ENCODE peak calls at places on chromosome 14, in nine cellular contexts. K, A, H, X, Z, M, Q, C and G are unnamed samples. For H3K4me1 and H3K36me3, the result is how much of the 10 kb centered on the place peaks cover.

GRCh38 chr14:81246561-81247270 is 26.0 kb upstream of the GTF2A1 start:
- DNase-seq in K (no peak), A (no peak), H (peak), X (no peak), Z (no peak), M (no peak), Q (no peak), C (no peak), G (no peak)

GRCh38 chr14:82075566-82075965 is 541.9 kb upstream of the SEL1L start:
- DNase-seq in K (peak), A (no peak), H (no peak), X (peak), Z (no peak), M (peak), Q (peak), C (peak), G (no peak)

GRCh38 chr14:73802431-73803188 is 49.0 kb upstream of the PTGR2 start:
- DNase-seq in K (no peak), A (no peak), H (peak), X (no peak), Z (no peak), M (no peak), Q (peak), C (no peak), G (no peak)

GRCh38 chr14:54627718-54628345 is 60.9 kb downstream of the SAMD4A start:
- DNase-seq in K (peak), A (peak), H (no peak), X (no peak), Z (peak), M (peak), Q (peak), C (peak), G (peak)

GRCh38 chr14:22883191-22883976 is at the start of gene REM2:
- DNase-seq in K (no peak), A (peak), H (no peak), X (no peak), Z (no peak), M (no peak), Q (peak), C (no peak), G (no peak)

GRCh38 chr14:76599556-76599955 is 161.7 kb upstream of the VASH1 start:
- DNase-seq in K (no peak), A (no peak), H (no peak), X (no peak), Z (no peak), M (no peak), Q (no peak), C (no peak), G (no peak)

GRCh38 chr14:55780156-55780946 is 200.3 kb downstream of the KTN1 start:
- DNase-seq in K (peak), A (no peak), H (peak), X (peak), Z (peak), M (peak), Q (peak), C (no peak), G (no peak)

GRCh38 chr14:46063872-46064271 is 587.7 kb downstream of the RPL10L start:
- DNase-seq in K (no peak), A (peak), H (no peak), X (no peak), Z (no peak), M (no peak), Q (peak), C (peak), G (no peak)

GRCh38 chr14:87869619-87870583 is 123.1 kb downstream of the GALC start:
- DNase-seq in K (no peak), A (no peak), H (peak), X (no peak), Z (no peak), M (no peak), Q (peak), C (peak), G (no peak)

GRCh38 chr14:33432407-33433023 is 493.8 kb downstream of the NPAS3 start:
- DNase-seq in K (no peak), A (no peak), H (peak), X (peak), Z (no peak), M (no peak), Q (peak), C (peak), G (no peak)

GRCh38 chr14:100972134-100972905 is 68.8 kb upstream of the RTL1 start:
- DNase-seq in K (no peak), A (no peak), H (peak), X (no peak), Z (no peak), M (no peak), Q (no peak), C (no peak), G (no peak)

GRCh38 chr14:102982852-102983470 is 60.5 kb downstream of the AMN start:
- DNase-seq in K (no peak), A (no peak), H (no peak), X (no peak), Z (no peak), M (no peak), Q (no peak), C (no peak), G (no peak)

GRCh38 chr14:60331201-60332045 is 82.4 kb downstream of the PPM1A start:
- DNase-seq in K (peak), A (peak), H (no peak), X (peak), Z (peak), M (peak), Q (peak), C (peak), G (no peak)

GRCh38 chr14:51884086-51884927 is 23.9 kb downstream of the GNG2 start:
- DNase-seq in K (no peak), A (peak), H (no peak), X (no peak), Z (no peak), M (no peak), Q (no peak), C (peak), G (no peak)

GRCh38 chr14:100537701-100538565 is 49.3 kb downstream of the BEGAIN start:
- DNase-seq in K (peak), A (peak), H (no peak), X (peak), Z (peak), M (peak), Q (no peak), C (no peak), G (no peak)

GRCh38 chr14:31268216-31268615 is 60.6 kb upstream of the HECTD1 start:
- DNase-seq in K (no peak), A (no peak), H (no peak), X (no peak), Z (no peak), M (no peak), Q (no peak), C (no peak), G (no peak)

GRCh38 chr14:104423715-104424405 is 155.7 kb upstream of the C14orf180 start:
- DNase-seq in K (no peak), A (peak), H (no peak), X (peak), Z (no peak), M (no peak), Q (no peak), C (no peak), G (peak)

GRCh38 chr14:104426771-104427125 is 152.8 kb upstream of the C14orf180 start:
- DNase-seq in K (no peak), A (peak), H (no peak), X (no peak), Z (no peak), M (no peak), Q (no peak), C (no peak), G (no peak)

GRCh38 chr14:104424406-104425072 is 155.0 kb upstream of the C14orf180 start:
- DNase-seq in K (no peak), A (peak), H (no peak), X (peak), Z (peak), M (no peak), Q (peak), C (peak), G (no peak)

GRCh38 chr14:104425763-104426691 is 153.5 kb upstream of the C14orf180 start:
- DNase-seq in K (no peak), A (no peak), H (no peak), X (no peak), Z (no peak), M (no peak), Q (no peak), C (no peak), G (no peak)

GRCh38 chr14:104425171-104425681 is 154.3 kb upstream of the C14orf180 start:
- DNase-seq in K (no peak), A (peak), H (no peak), X (no peak), Z (no peak), M (no peak), Q (no peak), C (no peak), G (no peak)
- H3K4me1 ChIP-seq in K (under half), A (under half), H (under half), X (under half), Z (under half), M (under half), Q (under half), C (under half), G (under half)

GRCh38 chr14:90572461-90573150 is 175.8 kb downstream of the CALM1 start:
- DNase-seq in K (no peak), A (no peak), H (no peak), X (no peak), Z (no peak), M (no peak), Q (no peak), C (no peak), G (no peak)
- H3K36me3 ChIP-seq in K (under half), A (under half), H (under half), X (under half), Z (under half), M (under half), Q (under half), C (under half), G (under half)

GRCh38 chr14:68715032-68715924 is 77.6 kb downstream of the ZFP36L1 start:
- DNase-seq in K (no peak), A (no peak), H (peak), X (no peak), Z (no peak), M (no peak), Q (no peak), C (no peak), G (peak)
- TF ChIP-seq CTCF in K (no peak), A (peak), H (no peak), X (no peak), Z (no peak), M (no peak), Q (no peak), C (peak), G (no peak)

GRCh38 chr14:89428163-89428523 is 11.1 kb upstream of the FOXN3 start:
- DNase-seq in K (no peak), A (no peak), H (no peak), X (no peak), Z (no peak), M (no peak), Q (no peak), C (no peak), G (no peak)
- H3K4me1 ChIP-seq in K (half or more), A (under half), H (under half), X (under half), Z (under half), M (under half), Q (under half), C (under half), G (under half)

GRCh38 chr14:24185741-24186140 is 2.9 kb downstream of the IPO4 start:
- DNase-seq in K (no peak), A (no peak), H (no peak), X (no peak), Z (no peak), M (no peak), Q (no peak), C (no peak), G (no peak)

GRCh38 chr14:24185015-24185414 is 3.6 kb downstream of the IPO4 start:
- DNase-seq in K (no peak), A (no peak), H (no peak), X (no peak), Z (no peak), M (no peak), Q (no peak), C (no peak), G (no peak)

GRCh38 chr14:24182110-24182882 is 6.3 kb downstream of the IPO4 start:
- DNase-seq in K (no peak), A (no peak), H (no peak), X (no peak), Z (no peak), M (no peak), Q (no peak), C (no peak), G (no peak)

GRCh38 chr14:24183014-24183481 is 5.6 kb downstream of the IPO4 start:
- DNase-seq in K (no peak), A (no peak), H (no peak), X (no peak), Z (no peak), M (no peak), Q (no peak), C (no peak), G (no peak)

GRCh38 chr14:24184104-24184970 is 4.3 kb downstream of the IPO4 start:
- DNase-seq in K (no peak), A (no peak), H (no peak), X (no peak), Z (no peak), M (no peak), Q (no peak), C (no peak), G (no peak)
- H3K36me3 ChIP-seq in K (half or more), A (under half), H (under half), X (under half), Z (under half), M (half or more), Q (under half), C (half or more), G (under half)

GRCh38 chr14:70858641-70859040 is 48.6 kb upstream of the PCNX1 start:
- DNase-seq in K (no peak), A (no peak), H (no peak), X (no peak), Z (no peak), M (no peak), Q (no peak), C (no peak), G (no peak)

GRCh38 chr14:70856851-70857498 is 47.7 kb upstream of the MAP3K9 start:
- DNase-seq in K (no peak), A (no peak), H (peak), X (no peak), Z (no peak), M (no peak), Q (no peak), C (no peak), G (no peak)

GRCh38 chr14:70857499-70857895 is 48.2 kb upstream of the MAP3K9 start:
- DNase-seq in K (no peak), A (no peak), H (no peak), X (no peak), Z (no peak), M (no peak), Q (no peak), C (no peak), G (no peak)

GRCh38 chr14:70855486-70855885 is 46.2 kb upstream of the MAP3K9 start:
- DNase-seq in K (no peak), A (no peak), H (no peak), X (no peak), Z (no peak), M (no peak), Q (no peak), C (no peak), G (no peak)
- TF ChIP-seq CTCF in K (peak), A (no peak), H (no peak), X (no peak), Z (no peak), M (no peak), Q (no peak), C (no peak), G (no peak)

GRCh38 chr14:96250545-96250944 is 5.5 kb upstream of the BDKRB1 start:
- DNase-seq in K (no peak), A (no peak), H (no peak), X (no peak), Z (no peak), M (no peak), Q (no peak), C (no peak), G (no peak)

GRCh38 chr14:96253140-96253539 is 2.9 kb upstream of the BDKRB1 start:
- DNase-seq in K (no peak), A (no peak), H (peak), X (no peak), Z (no peak), M (no peak), Q (peak), C (peak), G (no peak)

GRCh38 chr14:96254696-96255095 is 1.3 kb upstream of the BDKRB1 start:
- DNase-seq in K (no peak), A (no peak), H (no peak), X (no peak), Z (no peak), M (no peak), Q (no peak), C (no peak), G (no peak)

GRCh38 chr14:96251656-96252155 is 4.3 kb upstream of the BDKRB1 start:
- DNase-seq in K (no peak), A (no peak), H (no peak), X (no peak), Z (no peak), M (no peak), Q (no peak), C (no peak), G (no peak)

DNA sequence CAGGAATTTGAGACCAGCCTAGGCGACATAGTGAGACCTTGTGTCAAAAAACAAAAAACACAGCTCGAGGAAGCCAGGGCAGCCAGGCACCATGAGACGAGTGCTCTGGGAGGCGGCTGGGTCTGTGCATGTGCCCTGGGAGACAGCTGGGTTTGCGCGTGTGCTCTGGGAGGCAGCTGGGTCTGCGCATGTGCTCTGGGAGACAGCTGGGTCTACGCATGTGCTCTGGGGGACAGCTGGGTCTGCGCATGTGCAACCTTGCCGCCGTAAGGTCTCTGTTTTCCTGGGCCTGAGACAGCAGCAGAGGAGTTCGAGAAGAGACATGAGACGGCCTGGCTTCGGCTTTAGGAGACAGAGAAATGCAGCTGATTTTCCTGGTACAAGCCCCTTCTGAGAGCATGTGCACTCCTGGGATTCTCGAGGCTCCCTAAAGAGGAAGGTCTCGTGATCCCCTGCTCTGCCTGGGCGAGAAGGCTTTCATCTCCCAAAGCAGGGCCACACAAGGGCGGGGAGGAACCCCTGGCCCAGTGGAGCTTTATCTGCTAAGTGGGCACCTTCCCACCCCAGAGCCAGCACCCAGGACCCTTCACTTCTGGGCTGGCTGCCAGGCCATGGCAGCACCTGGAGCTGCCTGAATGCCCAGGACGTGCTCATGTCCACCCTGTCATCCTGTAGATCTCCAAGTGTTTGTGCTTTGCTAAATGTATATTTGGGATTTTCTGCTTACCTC is 3.5 kb upstream of the BDKRB1 start:
- DNase-seq in K (no peak), A (no peak), H (no peak), X (no peak), Z (no peak), M (no peak), Q (no peak), C (no peak), G (no peak)
- H3K4me1 ChIP-seq in K (under half), A (under half), H (under half), X (under half), Z (under half), M (under half), Q (under half), C (under half), G (under half)

GRCh38 chr14:21204167-21205025 is 48.5 kb upstream of the OR5AU1 start:
- DNase-seq in K (no peak), A (no peak), H (no peak), X (peak), Z (no peak), M (no peak), Q (no peak), C (no peak), G (no peak)
- H3K36me3 ChIP-seq in K (under half), A (half or more), H (under half), X (under half), Z (under half), M (half or more), Q (under half), C (under half), G (under half)